ENCODE peak calls at places on chromosome 18, in eight cellular contexts. R is SK-N-SH, N is tibial nerve, A is endothelial cell, S is lower leg skin, M is neural crest cell, K is upper lobe of right lung, L is psoas muscle. D is an unnamed sample.

GRCh38 chr18:43772907-43773306 is 495.6 kb upstream of the SYT4 start:
- DNase-seq in N (no peak), S (no peak), A (no peak), R (no peak), K (no peak), M (no peak), L (peak), D (no peak)

GRCh38 chr18:63322908-63323634 is 3.5 kb upstream of the BCL2 start:
- DNase-seq in S (no peak), L (no peak), M (peak), A (peak), R (peak), K (no peak), N (peak), D (peak)

GRCh38 chr18:25289040-25289631 is 62.8 kb downstream of the ZNF521 start:
- DNase-seq in R (no peak), M (peak), N (peak), A (no peak), S (no peak), K (no peak), L (no peak), D (no peak)

GRCh38 chr18:37871583-37871982 is 306.0 kb upstream of the CELF4 start:
- DNase-seq in S (no peak), L (no peak), M (no peak), A (no peak), N (no peak), K (no peak), R (no peak), D (no peak)

GRCh38 chr18:75937306-75937705 is 509.8 kb upstream of the SMIM21 start:
- DNase-seq in N (no peak), K (no peak), S (no peak), M (no peak), A (no peak), L (no peak), R (no peak), D (no peak)

GRCh38 chr18:59057969-59058368 is 81.7 kb upstream of the SEC11C start:
- DNase-seq in R (no peak), L (no peak), M (no peak), N (no peak), A (no peak), K (no peak), S (no peak), D (no peak)

GRCh38 chr18:74498712-74499629 is 2.8 kb downstream of the CNDP2 start:
- DNase-seq in A (no peak), L (no peak), K (peak), N (peak), S (peak), M (no peak), R (no peak), D (peak)

GRCh38 chr18:21230436-21230835 is 11.6 kb upstream of the GREB1L start:
- DNase-seq in R (no peak), N (no peak), L (no peak), M (no peak), A (no peak), K (no peak), S (no peak), D (no peak)

GRCh38 chr18:22701795-22702194 is 231.3 kb upstream of the RBBP8 start:
- DNase-seq in L (no peak), A (no peak), S (no peak), N (no peak), K (no peak), R (no peak), M (no peak), D (no peak)

GRCh38 chr18:63107171-63107850 is 212.3 kb downstream of the BCL2 start:
- DNase-seq in R (no peak), A (no peak), L (no peak), K (no peak), N (no peak), M (no peak), S (no peak), D (peak)

GRCh38 chr18:32661486-32662299 is 111.1 kb downstream of the KLHL14 start:
- DNase-seq in S (no peak), K (no peak), L (no peak), N (no peak), A (no peak), M (no peak), R (no peak), D (no peak)

GRCh38 chr18:79939096-79939495 is 12.4 kb downstream of the SLC66A2 start:
- DNase-seq in R (no peak), M (no peak), L (peak), S (peak), A (no peak), K (no peak), N (no peak), D (no peak)

GRCh38 chr18:79788096-79789085 is 9.3 kb upstream of the KCNG2 start:
- DNase-seq in N (no peak), M (no peak), R (no peak), A (peak), K (peak), L (peak), S (peak), D (no peak)

GRCh38 chr18:46408334-46408987 is 248.6 kb downstream of the LOXHD1 start:
- DNase-seq in L (no peak), R (no peak), N (no peak), S (no peak), A (peak), M (no peak), K (no peak), D (no peak)

GRCh38 chr18:26711806-26712205 is 153.7 kb downstream of the AQP4 start:
- DNase-seq in K (no peak), N (no peak), R (no peak), A (no peak), M (no peak), L (no peak), S (no peak), D (no peak)

GRCh38 chr18:41842886-41843285 is 112.1 kb upstream of the PIK3C3 start:
- DNase-seq in S (no peak), N (no peak), R (no peak), K (no peak), M (no peak), L (no peak), A (no peak), D (no peak)

GRCh38 chr18:40925071-40925541 is 1029.9 kb upstream of the PIK3C3 start:
- DNase-seq in N (no peak), A (no peak), S (no peak), K (no peak), L (no peak), M (no peak), R (peak), D (no peak)

GRCh38 chr18:4181882-4182568 is 273.1 kb downstream of the DLGAP1 start:
- DNase-seq in S (no peak), L (no peak), M (no peak), R (no peak), K (no peak), N (no peak), A (peak), D (no peak)

GRCh38 chr18:57698571-57699276 is 77.1 kb upstream of the NARS1 start:
- DNase-seq in K (no peak), M (no peak), R (no peak), S (peak), A (no peak), L (no peak), N (no peak), D (no peak)

GRCh38 chr18:78213365-78213994 is 766.1 kb upstream of the SALL3 start:
- DNase-seq in S (no peak), K (no peak), N (no peak), R (no peak), A (no peak), L (no peak), M (no peak), D (no peak)

GRCh38 chr18:31577195-31577594 is 14.5 kb upstream of the TTR start:
- DNase-seq in N (no peak), L (no peak), R (no peak), M (no peak), A (no peak), S (no peak), K (no peak), D (no peak)

GRCh38 chr18:48949051-48949605 is 1.6 kb downstream of the SMAD7 start:
- DNase-seq in A (no peak), K (peak), M (no peak), R (no peak), S (no peak), L (peak), N (peak), D (peak)

GRCh38 chr18:64668563-64668962 is 519.7 kb upstream of the LINC00305 start:
- DNase-seq in L (no peak), S (no peak), M (no peak), N (no peak), K (no peak), A (no peak), R (no peak), D (no peak)

GRCh38 chr18:421236-422155 is 79.0 kb downstream of the COLEC12 start:
- DNase-seq in N (no peak), R (no peak), K (no peak), A (no peak), S (no peak), M (no peak), L (no peak), D (no peak)

GRCh38 chr18:28504100-28504499 is 327.2 kb upstream of the CDH2 start:
- DNase-seq in M (no peak), L (no peak), K (no peak), A (no peak), S (no peak), N (no peak), R (no peak), D (no peak)

GRCh38 chr18:73669299-73669698 is 478.3 kb downstream of the FBXO15 start:
- DNase-seq in S (no peak), A (no peak), L (no peak), N (no peak), M (no peak), K (no peak), R (no peak), D (no peak)

GRCh38 chr18:5455644-5456043 is 88.2 kb downstream of the EPB41L3 start:
- DNase-seq in L (no peak), S (no peak), R (no peak), A (no peak), N (no peak), M (no peak), K (no peak), D (no peak)

GRCh38 chr18:55546873-55547704 is 40.9 kb downstream of the TCF4 start:
- DNase-seq in A (no peak), N (peak), L (no peak), K (no peak), R (no peak), S (no peak), M (no peak), D (no peak)

GRCh38 chr18:58411323-58411722 is 217.6 kb downstream of the ALPK2 start:
- DNase-seq in M (no peak), A (no peak), N (no peak), K (no peak), R (no peak), S (no peak), L (no peak), D (no peak)

GRCh38 chr18:9209230-9209629 is 72.6 kb downstream of the ANKRD12 start:
- DNase-seq in L (no peak), R (no peak), A (no peak), S (no peak), M (no peak), K (no peak), N (no peak), D (no peak)

GRCh38 chr18:79549638-79550000 is 130.0 kb upstream of the CTDP1 start:
- DNase-seq in R (no peak), K (no peak), M (no peak), L (no peak), S (peak), A (no peak), N (no peak), D (no peak)

GRCh38 chr18:21638822-21639221 is 26.7 kb downstream of the SNRPD1 start:
- DNase-seq in M (no peak), L (no peak), K (no peak), R (no peak), N (no peak), S (no peak), A (no peak), D (no peak)

GRCh38 chr18:69992776-69993175 is 45.1 kb upstream of the CD226 start:
- DNase-seq in K (no peak), L (no peak), R (no peak), A (no peak), M (no peak), S (no peak), N (no peak), D (no peak)

GRCh38 chr18:2994603-2995432 is 18.1 kb downstream of the LPIN2 start:
- DNase-seq in S (no peak), R (no peak), L (peak), M (no peak), N (no peak), K (no peak), A (peak), D (peak)
- TF ChIP-seq CTCF in S (no peak), R (peak), L (no peak), M (no peak), N (no peak), K (peak), A (no peak), D (peak)

GRCh38 chr18:67467188-67467587 is 49.3 kb downstream of the DSEL start:
- DNase-seq in M (no peak), L (no peak), K (no peak), R (no peak), N (no peak), A (no peak), S (no peak), D (no peak)

GRCh38 chr18:67464499-67464898 is 52.0 kb downstream of the DSEL start:
- DNase-seq in R (no peak), A (no peak), N (no peak), L (no peak), K (no peak), M (no peak), S (no peak), D (no peak)

GRCh38 chr18:67468038-67468437 is 48.5 kb downstream of the DSEL start:
- DNase-seq in M (no peak), L (no peak), S (no peak), K (no peak), A (no peak), N (no peak), R (no peak), D (no peak)

GRCh38 chr18:67463829-67464228 is 52.7 kb downstream of the DSEL start:
- DNase-seq in M (no peak), A (no peak), S (no peak), K (no peak), N (no peak), L (no peak), R (no peak), D (no peak)
- TF ChIP-seq CTCF in M (peak), A (no peak), S (no peak), K (no peak), N (no peak), L (no peak), R (peak), D (peak)

DNA sequence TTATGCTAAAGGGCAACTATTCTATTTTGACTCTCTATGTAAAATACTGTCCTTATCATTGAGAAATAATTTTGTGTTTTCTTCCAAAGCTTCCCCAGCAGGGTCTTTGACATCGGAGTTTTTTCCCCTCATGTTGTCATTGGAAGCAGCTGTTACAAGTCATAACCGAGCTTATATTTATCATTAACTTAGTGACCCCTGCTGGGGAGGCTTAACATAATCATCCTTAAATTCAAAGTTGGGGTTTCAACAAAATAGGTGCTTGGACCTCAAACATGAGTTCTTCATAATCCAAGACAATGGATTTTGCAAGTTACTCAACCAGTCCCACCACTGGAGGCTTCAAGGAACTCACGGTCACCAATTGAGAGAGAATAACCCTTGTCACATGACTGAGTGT is 330.9 kb downstream of the DCC start:
- DNase-seq in N (no peak), M (no peak), A (no peak), K (no peak), R (peak), L (no peak), S (no peak), D (peak)
- TF ChIP-seq CTCF in N (no peak), M (peak), A (no peak), K (peak), R (peak), L (no peak), S (no peak), D (peak)

DNA sequence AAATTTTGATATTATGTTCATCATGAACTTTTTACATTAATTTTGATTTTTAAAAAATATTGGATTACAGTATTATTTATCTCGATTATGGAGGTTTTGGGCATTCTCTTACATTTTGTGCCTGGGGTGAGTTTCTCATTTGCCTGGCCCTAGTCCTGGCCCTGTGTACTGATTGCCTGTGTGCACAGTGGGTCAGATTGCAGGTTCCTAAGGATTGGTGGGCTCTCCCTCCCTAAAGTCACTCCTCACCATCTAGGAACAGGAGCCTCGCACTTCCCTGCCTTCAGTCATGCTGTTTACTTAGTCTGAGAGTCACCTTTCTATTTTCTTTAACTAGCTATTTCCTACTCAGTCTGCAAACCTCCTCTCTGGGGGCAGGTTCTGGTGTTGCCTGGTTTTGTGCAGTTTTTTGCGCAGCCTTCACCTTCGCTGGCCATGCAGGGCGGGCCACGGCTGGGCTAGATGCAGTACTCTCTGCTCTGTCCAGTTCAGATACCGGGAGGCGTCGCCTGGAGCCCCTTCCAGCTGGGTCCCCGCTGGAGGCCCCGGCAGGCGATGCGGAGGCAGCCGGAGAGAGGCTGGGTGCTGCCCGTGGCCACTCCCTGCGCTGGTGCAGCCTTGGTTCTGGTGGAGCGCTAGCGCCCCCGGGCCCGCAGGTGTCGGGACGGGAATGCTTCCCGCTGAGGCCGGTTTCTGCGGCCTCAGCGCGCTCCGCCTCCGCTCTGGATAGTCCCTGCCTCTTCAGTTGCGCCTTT is 23.3 kb upstream of the MC5R start:
- DNase-seq in A (peak), R (peak), L (peak), S (peak), K (peak), M (peak), N (no peak), D (peak)
- TF ChIP-seq CTCF in A (no peak), R (peak), L (peak), S (no peak), K (peak), M (peak), N (peak), D (peak)

D was measured in GM13977.